ENCODE peak calls at places on chromosomes 7 and 10, in six cellular contexts. A, B, H, R, K and G are unnamed samples.

GRCh38 chr7:29282819-29283414 is 88.3 kb downstream of the CHN2 start:
- DNase-seq in R (no peak), A (no peak), B (no peak), H (no peak), K (no peak), G (no peak)

GRCh38 chr7:132882714-132883428 is 199.0 kb downstream of the CHCHD3 start:
- DNase-seq in K (peak), A (no peak), B (no peak), H (no peak), R (no peak), G (no peak)

GRCh38 chr10:69180525-69181204 is 631 bp downstream of the SUPV3L1 start:
- DNase-seq in B (no peak), R (no peak), H (peak), A (no peak), K (no peak), G (no peak)

GRCh38 chr10:83545901-83546391 is 593.4 kb upstream of the GHITM start:
- DNase-seq in B (no peak), K (no peak), R (no peak), H (no peak), A (no peak), G (no peak)

GRCh38 chr7:88344956-88345832 is 38.5 kb upstream of the STEAP4 start:
- DNase-seq in H (peak), K (no peak), R (no peak), B (no peak), A (peak), G (peak)

GRCh38 chr7:120583835-120584586 is 273.9 kb downstream of the TSPAN12 start:
- DNase-seq in R (peak), A (no peak), H (peak), K (no peak), B (no peak), G (no peak)

GRCh38 chr10:71371750-71372166 is 25.0 kb upstream of the CDH23 start:
- DNase-seq in K (no peak), A (no peak), R (no peak), H (no peak), B (no peak), G (no peak)

GRCh38 chr7:105439174-105439893 is 50.6 kb upstream of the SRPK2 start:
- DNase-seq in B (no peak), A (no peak), K (no peak), H (peak), R (peak), G (peak)

GRCh38 chr7:36278767-36279171 is 110.9 kb upstream of the ANLN start:
- DNase-seq in R (no peak), K (no peak), B (peak), A (no peak), H (peak), G (no peak)

GRCh38 chr10:88979153-88979562 is 11.4 kb upstream of the FAS start:
- DNase-seq in K (no peak), R (no peak), A (no peak), H (peak), B (no peak), G (no peak)

GRCh38 chr7:157514306-157514705 is 177.5 kb downstream of the DNAJB6 start:
- DNase-seq in H (no peak), R (no peak), A (no peak), B (peak), K (no peak), G (no peak)

GRCh38 chr10:62652564-62652963 is 152.0 kb upstream of the ADO start:
- DNase-seq in K (no peak), B (no peak), A (no peak), H (no peak), R (no peak), G (no peak)

GRCh38 chr10:12513003-12513365 is 163.6 kb downstream of the CAMK1D start:
- DNase-seq in A (no peak), K (no peak), H (no peak), R (no peak), B (peak), G (no peak)

GRCh38 chr7:30731619-30732018 is 20.3 kb upstream of the INMT start:
- DNase-seq in A (peak), H (no peak), B (no peak), K (no peak), R (no peak), G (no peak)